ENCODE peak calls at places on chromosomes 2 and 18, in nine cellular contexts. D is transverse colon, K is adrenal gland, W is heart left ventricle, U is tibial nerve, B is HCT116, C is upper lobe of left lung, H is IMR-90, A is right lobe of liver. X is an unnamed sample. For H3K36me3, the result is how much of the 10 kb centered on the place peaks cover.

GRCh38 chr18:58044370-58045264 is 591 bp downstream of the NEDD4L start:
- DNase-seq in H (peak), W (peak), C (peak), A (peak), U (peak), D (peak), K (peak), B (no peak), X (peak)

GRCh38 chr18:74081966-74082365 is 65.7 kb downstream of the FBXO15 start:
- DNase-seq in D (no peak), H (no peak), K (no peak), U (no peak), B (no peak), A (no peak), W (no peak), C (no peak), X (no peak)

GRCh38 chr2:15779381-15780041 is 160.8 kb upstream of the MYCN start:
- DNase-seq in U (no peak), H (no peak), K (no peak), W (no peak), C (no peak), B (no peak), D (no peak), A (no peak), X (no peak)

GRCh38 chr2:171515672-171516298 is 6.5 kb upstream of the CYBRD1 start:
- DNase-seq in K (peak), B (no peak), A (no peak), W (no peak), H (peak), D (no peak), C (no peak), U (no peak), X (no peak)

GRCh38 chr2:209614630-209615369 is 156.8 kb upstream of the UNC80 start:
- DNase-seq in K (no peak), A (no peak), W (no peak), U (no peak), D (no peak), H (no peak), B (no peak), C (no peak), X (no peak)

GRCh38 chr2:235605306-235605998 is 111.6 kb downstream of the AGAP1 start:
- DNase-seq in K (peak), D (peak), C (no peak), W (peak), A (no peak), H (peak), B (no peak), U (peak), X (peak)

GRCh38 chr2:111618577-111618930 is 265.4 kb downstream of the ANAPC1 start:
- DNase-seq in C (peak), W (peak), D (no peak), A (no peak), H (no peak), K (no peak), U (no peak), B (no peak), X (no peak)

GRCh38 chr2:25374411-25374810 is 32.7 kb upstream of the DNMT3A start:
- DNase-seq in H (no peak), B (no peak), C (no peak), K (peak), W (no peak), D (no peak), A (no peak), U (no peak), X (no peak)

GRCh38 chr2:241112592-241112991 is 10.5 kb upstream of the MTERF4 start:
- DNase-seq in C (no peak), U (no peak), A (no peak), B (no peak), D (no peak), W (no peak), K (no peak), H (no peak), X (no peak)

GRCh38 chr2:11388262-11389047 is 44.0 kb upstream of the ROCK2 start:
- DNase-seq in B (no peak), C (no peak), W (no peak), K (no peak), A (no peak), U (no peak), D (peak), H (no peak), X (no peak)

GRCh38 chr18:21303445-21303844 is 61.4 kb downstream of the GREB1L start:
- DNase-seq in A (no peak), C (no peak), H (no peak), W (no peak), U (no peak), B (peak), K (no peak), D (no peak), X (no peak)

GRCh38 chr2:217834744-217835513 is 167.9 kb downstream of the TNS1 start:
- DNase-seq in A (no peak), D (no peak), U (no peak), H (peak), W (no peak), K (no peak), B (no peak), C (no peak), X (no peak)

GRCh38 chr2:10407841-10408648 is 40.1 kb downstream of the ODC1 start:
- DNase-seq in H (peak), U (peak), C (no peak), B (peak), A (peak), D (peak), K (peak), W (no peak), X (peak)

GRCh38 chr2:222837643-222838056 is 23.2 kb upstream of the ACSL3 start:
- DNase-seq in H (peak), U (no peak), W (no peak), B (no peak), C (no peak), D (no peak), A (no peak), K (no peak), X (no peak)

GRCh38 chr2:38315707-38316333 is 61.3 kb downstream of the ATL2 start:
- DNase-seq in H (peak), D (no peak), C (no peak), B (peak), K (no peak), W (no peak), U (peak), A (no peak), X (no peak)

GRCh38 chr2:127619901-127620705 is 25.9 kb upstream of the GPR17 start:
- DNase-seq in C (peak), W (no peak), A (peak), B (no peak), K (peak), U (no peak), H (no peak), D (peak), X (peak)

GRCh38 chr2:70431948-70432347 is 121.7 kb downstream of the TGFA start:
- DNase-seq in H (no peak), W (no peak), D (no peak), U (no peak), C (no peak), A (no peak), B (peak), K (no peak), X (no peak)

GRCh38 chr2:126658910-126659613 is 3.1 kb downstream of the GYPC start:
- DNase-seq in A (peak), W (peak), U (peak), K (peak), C (no peak), B (no peak), D (peak), H (peak), X (peak)

GRCh38 chr2:217827430-217828201 is 175.2 kb downstream of the TNS1 start:
- DNase-seq in A (no peak), C (peak), W (peak), H (no peak), B (no peak), K (peak), D (no peak), U (no peak), X (peak)

GRCh38 chr2:188695953-188696352 is 278.2 kb upstream of the COL3A1 start:
- DNase-seq in W (no peak), D (no peak), A (no peak), H (peak), C (no peak), B (no peak), U (no peak), K (no peak), X (no peak)

GRCh38 chr2:17934721-17935120 is 56.3 kb downstream of the KCNS3 start:
- DNase-seq in K (no peak), D (no peak), C (peak), W (no peak), U (no peak), H (peak), A (no peak), B (no peak), X (no peak)

GRCh38 chr2:5330961-5331360 is 361.2 kb upstream of the SOX11 start:
- DNase-seq in W (no peak), C (no peak), K (no peak), H (no peak), B (no peak), U (no peak), D (no peak), A (no peak), X (no peak)

GRCh38 chr18:49041677-49042570 is 91.2 kb upstream of the SMAD7 start:
- DNase-seq in D (peak), B (peak), K (peak), W (peak), H (peak), U (peak), A (peak), C (no peak), X (peak)

DNA sequence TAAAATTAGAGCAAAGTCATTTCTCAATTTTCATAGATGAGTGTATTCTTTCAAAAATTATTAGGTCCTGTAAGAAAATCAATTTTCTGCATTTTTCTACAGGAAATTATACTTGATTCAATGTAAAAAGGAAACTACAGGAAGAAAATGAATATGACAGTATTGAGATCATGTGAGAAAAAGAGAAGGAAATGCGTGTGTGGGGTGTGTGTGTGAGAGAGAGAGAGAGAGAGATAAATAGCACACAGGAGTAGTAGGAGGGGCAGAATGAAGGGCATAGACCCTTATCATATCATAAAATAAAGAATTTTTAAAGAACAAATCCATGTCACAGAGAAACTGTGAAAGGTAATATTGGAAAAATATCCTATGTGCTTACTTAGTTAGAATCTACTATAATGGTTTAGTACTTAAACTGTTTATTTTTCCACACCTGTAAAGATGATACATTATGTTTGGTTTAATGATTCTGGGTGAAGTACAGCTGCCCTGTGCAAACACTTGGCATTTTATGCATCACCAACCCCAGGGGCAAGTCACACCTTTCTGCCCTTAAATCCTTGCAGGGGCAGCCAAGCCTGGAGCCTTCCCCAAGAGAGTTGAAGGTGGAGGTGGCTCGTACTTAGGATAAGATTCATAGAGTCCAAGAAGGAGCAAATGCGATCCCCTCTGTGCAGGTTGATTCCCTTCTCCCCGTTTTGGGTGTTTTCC is 276.4 kb downstream of the TGIF1 start:
- DNase-seq in K (no peak), W (no peak), C (no peak), A (no peak), H (no peak), D (no peak), U (peak), B (no peak), X (no peak)
- H3K27ac ChIP-seq in K (no peak), W (no peak), C (no peak), A (no peak), H (no peak), D (no peak), U (no peak), B (no peak), X (no peak)

DNA sequence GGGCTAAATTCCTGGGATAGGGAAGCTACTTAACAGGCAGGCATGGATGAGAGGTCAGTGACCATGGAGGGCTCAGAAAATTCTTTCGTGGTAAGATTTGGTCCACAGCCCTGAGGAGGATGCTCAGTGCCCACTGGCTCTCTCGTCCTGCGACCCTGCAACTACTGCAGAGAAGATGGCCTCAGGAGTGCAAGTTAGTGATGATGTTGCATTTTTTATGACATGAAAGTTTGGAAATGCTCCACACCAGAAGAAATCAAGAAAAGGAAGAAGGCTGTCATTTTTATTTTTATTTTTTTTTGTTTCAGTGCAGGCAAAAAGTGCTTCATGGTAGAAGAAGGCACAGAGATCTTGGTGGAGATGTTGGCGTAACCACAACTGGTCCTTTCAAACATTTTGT is 238.6 kb upstream of the PARD3B start:
- DNase-seq in A (no peak), C (no peak), D (no peak), W (no peak), K (no peak), B (no peak), U (no peak), H (no peak), X (no peak)
- H3K36me3 ChIP-seq in A (under half), C (under half), D (under half), W (under half), K (under half), B (under half), U (under half), H (under half), X (under half)

GRCh38 chr2:557635-558301 is 119.4 kb downstream of the TMEM18 start:
- DNase-seq in D (no peak), K (no peak), B (no peak), H (no peak), W (no peak), C (peak), U (no peak), A (no peak), X (peak)

GRCh38 chr2:551621-552020 is 125.6 kb downstream of the TMEM18 start:
- DNase-seq in B (no peak), K (no peak), C (no peak), W (no peak), D (no peak), H (no peak), U (no peak), A (no peak), X (no peak)

GRCh38 chr2:555164-555922 is 121.9 kb downstream of the TMEM18 start:
- DNase-seq in B (no peak), C (no peak), A (no peak), K (no peak), U (no peak), D (no peak), H (no peak), W (no peak), X (no peak)

GRCh38 chr2:556494-556893 is 120.7 kb downstream of the TMEM18 start:
- DNase-seq in A (no peak), K (no peak), B (no peak), H (no peak), U (no peak), C (no peak), D (no peak), W (no peak), X (no peak)

DNA sequence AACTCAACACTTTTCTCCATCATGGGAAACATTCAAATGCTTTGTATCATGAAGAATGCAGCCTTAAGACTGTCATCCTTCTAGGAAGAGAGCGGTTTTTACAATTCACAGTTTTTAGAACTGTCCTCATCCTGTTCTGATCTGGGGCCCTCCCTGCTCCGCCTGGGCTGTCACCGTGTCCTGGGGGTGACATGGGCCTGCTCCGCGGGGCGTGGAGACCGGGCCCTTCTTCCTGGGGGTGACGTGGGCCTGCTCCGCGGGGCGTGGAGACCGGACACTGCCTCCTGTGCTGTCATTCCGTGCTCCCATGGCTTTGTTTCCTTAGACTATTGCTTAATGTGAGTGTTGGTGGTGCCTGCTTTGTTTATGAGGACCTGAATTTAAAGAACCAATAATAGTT is 122.8 kb downstream of the TMEM18 start:
- DNase-seq in D (no peak), H (no peak), U (no peak), K (no peak), W (no peak), A (no peak), C (no peak), B (no peak), X (no peak)
- TF ChIP-seq POLR2A in D (no peak), H (no peak), U (no peak), K (no peak), W (no peak), A (no peak), C (no peak), B (no peak), X (no peak)

DNA sequence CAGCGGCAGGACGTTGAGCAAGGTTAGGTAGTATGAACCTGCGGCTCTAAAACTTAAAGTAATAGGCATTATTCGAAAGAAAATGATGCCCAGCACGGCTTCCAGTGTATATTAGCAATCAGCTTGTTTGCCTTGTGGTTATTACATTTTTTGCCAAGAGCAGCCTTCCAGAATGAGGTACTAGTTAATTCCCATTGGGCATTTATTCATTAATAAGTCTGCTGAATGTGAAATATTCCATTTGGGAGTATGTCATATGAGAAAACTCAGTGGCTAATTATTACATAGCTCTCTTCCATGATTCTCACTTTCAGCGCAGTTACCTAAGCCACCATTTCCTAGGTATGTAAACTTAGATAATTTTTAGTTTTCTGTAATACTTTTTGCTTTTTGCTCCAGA is 12.9 kb downstream of the CRIM1 start:
- DNase-seq in K (no peak), W (no peak), B (no peak), A (no peak), D (no peak), H (no peak), U (no peak), C (no peak), X (no peak)
- H3K27ac ChIP-seq in K (no peak), W (no peak), B (no peak), A (no peak), D (peak), H (peak), U (peak), C (peak), X (no peak)

GRCh38 chr2:30255026-30255425 is 23.7 kb downstream of the LBH start:
- DNase-seq in D (no peak), B (no peak), C (peak), H (no peak), W (no peak), A (no peak), K (no peak), U (no peak), X (no peak)
- H3K36me3 ChIP-seq in D (under half), B (under half), C (under half), H (half or more), W (under half), A (under half), K (under half), U (under half), X (under half)

GRCh38 chr2:69177785-69178636 is 165.0 kb downstream of the ANTXR1 start:
- DNase-seq in A (peak), K (peak), U (peak), C (peak), B (peak), H (peak), W (peak), D (peak), X (peak)
- TF ChIP-seq POLR2A in A (peak), K (peak), U (peak), C (peak), B (no peak), H (peak), W (no peak), D (peak), X (no peak)

GRCh38 chr2:219499555-219499954 is 864 bp downstream of the GMPPA start:
- DNase-seq in A (no peak), C (no peak), W (no peak), B (no peak), U (no peak), K (no peak), D (no peak), H (no peak), X (no peak)

GRCh38 chr2:219501441-219501840 is 2.8 kb downstream of the GMPPA start:
- DNase-seq in U (no peak), W (no peak), D (no peak), B (no peak), C (no peak), H (peak), K (no peak), A (no peak), X (no peak)

GRCh38 chr2:219502618-219503017 is 3.9 kb downstream of the GMPPA start:
- DNase-seq in H (no peak), U (no peak), B (no peak), D (no peak), W (no peak), A (no peak), K (no peak), C (no peak), X (no peak)

GRCh38 chr2:219500135-219500534 is 1.4 kb downstream of the GMPPA start:
- DNase-seq in H (peak), C (no peak), A (no peak), W (no peak), B (no peak), K (no peak), U (no peak), D (no peak), X (no peak)

DNA sequence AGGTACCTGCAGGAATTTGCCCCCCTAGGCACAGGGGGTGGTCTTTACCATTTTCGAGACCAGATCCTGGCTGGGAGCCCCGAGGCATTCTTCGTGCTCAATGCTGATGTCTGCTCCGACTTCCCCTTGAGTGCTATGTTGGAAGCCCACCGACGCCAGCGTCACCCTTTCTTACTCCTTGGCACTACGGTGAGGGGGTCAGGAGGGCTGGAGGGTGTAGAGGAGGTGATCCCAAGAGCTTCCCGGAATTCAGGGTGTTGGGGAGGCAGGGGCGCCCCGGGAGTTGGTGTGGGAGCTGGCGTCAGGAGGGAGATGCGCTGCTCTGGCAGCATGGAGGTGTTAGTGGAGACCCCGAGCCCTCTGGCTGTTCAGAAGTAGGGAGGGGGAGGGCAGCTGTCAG is 3.2 kb downstream of the GMPPA start:
- DNase-seq in C (no peak), H (no peak), U (no peak), D (no peak), W (no peak), A (no peak), K (no peak), B (no peak), X (no peak)
- H3K27ac ChIP-seq in C (no peak), H (no peak), U (no peak), D (no peak), W (no peak), A (no peak), K (no peak), B (no peak), X (no peak)

X was measured in body of pancreas.